ENCODE peak calls at places on chromosomes 16 and 17, in five cellular contexts. I is A549, O is GM12878, U is HepG2, J is endothelial cell of umbilical vein. A is an unnamed sample.

GRCh38 chr16:67942200-67942509 is 1.8 kb downstream of the LCAT start:
- DNase-seq in I (peak), O (no peak), U (peak), J (peak), A (peak)

GRCh38 chr17:79288950-79289349 is 214.3 kb downstream of the ENGASE start:
- DNase-seq in I (no peak), O (no peak), U (no peak), J (no peak), A (no peak)

GRCh38 chr17:69820881-69821473 is 254.0 kb upstream of the KCNJ16 start:
- DNase-seq in I (no peak), O (no peak), U (no peak), J (no peak), A (no peak)

GRCh38 chr17:34712481-34713195 is 133.3 kb downstream of the TMEM132E start:
- DNase-seq in I (no peak), O (no peak), U (no peak), J (no peak), A (no peak)

GRCh38 chr16:24800586-24800985 is 45.2 kb upstream of the SLC5A11 start:
- DNase-seq in I (peak), O (no peak), U (peak), J (peak), A (no peak)

GRCh38 chr17:17419621-17420020 is 57.2 kb upstream of the MED9 start:
- DNase-seq in I (no peak), O (no peak), U (no peak), J (no peak), A (no peak)

GRCh38 chr16:48576927-48577326 is 33.1 kb downstream of the N4BP1 start:
- DNase-seq in I (no peak), O (no peak), U (peak), J (no peak), A (peak)

GRCh38 chr17:56424543-56425044 is 168.9 kb upstream of the NOG start:
- DNase-seq in I (no peak), O (no peak), U (no peak), J (no peak), A (no peak)

GRCh38 chr17:80106176-80106575 is 4.8 kb downstream of the GAA start:
- DNase-seq in I (no peak), O (no peak), U (no peak), J (no peak), A (no peak)

GRCh38 chr17:44112284-44113280 is 10.9 kb downstream of the HDAC5 start:
- DNase-seq in I (no peak), O (no peak), U (peak), J (no peak), A (no peak)

GRCh38 chr16:66444049-66444481 is 17.0 kb downstream of the BEAN1 start:
- DNase-seq in I (no peak), O (no peak), U (peak), J (no peak), A (no peak)

GRCh38 chr17:72122336-72122667 is 1.5 kb downstream of the SOX9 start:
- DNase-seq in I (no peak), O (no peak), U (no peak), J (no peak), A (no peak)

GRCh38 chr17:2372681-2373080 is 28.2 kb downstream of the MNT start:
- DNase-seq in I (no peak), O (no peak), U (no peak), J (no peak), A (no peak)

GRCh38 chr16:50685456-50686058 is 4.4 kb upstream of the SNX20 start:
- DNase-seq in I (no peak), O (no peak), U (no peak), J (no peak), A (peak)

GRCh38 chr16:84209989-84210388 is 19.0 kb downstream of the ADAD2 start:
- DNase-seq in I (no peak), O (no peak), U (no peak), J (no peak), A (peak)

GRCh38 chr17:2854662-2855061 is 58.4 kb downstream of the RAP1GAP2 start:
- DNase-seq in I (peak), O (no peak), U (no peak), J (no peak), A (no peak)

GRCh38 chr16:8623634-8624033 is 2.1 kb downstream of the METTL22 start:
- DNase-seq in I (no peak), O (no peak), U (no peak), J (no peak), A (no peak)

GRCh38 chr17:80927791-80928216 is 63.8 kb upstream of the CHMP6 start:
- DNase-seq in I (no peak), O (no peak), U (no peak), J (peak), A (no peak)

GRCh38 chr17:46851029-46851741 is at the start of gene WNT9B:
- DNase-seq in I (peak), O (no peak), U (peak), J (no peak), A (no peak)

GRCh38 chr16:3147046-3147756 is 12.4 kb downstream of the ZNF213 start:
- DNase-seq in I (no peak), O (no peak), U (no peak), J (no peak), A (no peak)

GRCh38 chr17:29131814-29132682 is 48.1 kb downstream of the MYO18A start:
- DNase-seq in I (no peak), O (no peak), U (no peak), J (no peak), A (peak)

GRCh38 chr17:8830141-8830540 is 31.0 kb upstream of the MFSD6L start:
- DNase-seq in I (no peak), O (no peak), U (no peak), J (no peak), A (no peak)

GRCh38 chr17:64315032-64315490 is 52.0 kb upstream of the TEX2 start:
- DNase-seq in I (no peak), O (no peak), U (no peak), J (peak), A (no peak)

GRCh38 chr16:17607075-17607509 is 136.3 kb upstream of the XYLT1 start:
- DNase-seq in I (no peak), O (no peak), U (no peak), J (no peak), A (no peak)

GRCh38 chr16:86322840-86323239 is 187.5 kb upstream of the FOXF1 start:
- DNase-seq in I (no peak), O (no peak), U (no peak), J (no peak), A (no peak)

GRCh38 chr17:1709971-1710806 is at the start of gene TLCD2:
- DNase-seq in I (peak), O (no peak), U (no peak), J (peak), A (no peak)

GRCh38 chr16:5460701-5461100 is 363.1 kb upstream of the EEF2KMT start:
- DNase-seq in I (no peak), O (no peak), U (no peak), J (no peak), A (no peak)

GRCh38 chr17:28953444-28954118 is 2.3 kb upstream of the PHF12 start:
- DNase-seq in I (peak), O (no peak), U (peak), J (peak), A (peak)

GRCh38 chr16:75527825-75528299 is 8.0 kb downstream of the CHST5 start:
- DNase-seq in I (no peak), O (no peak), U (peak), J (no peak), A (no peak)

GRCh38 chr17:82663381-82664275 is 15.4 kb upstream of the WDR45B start:
- DNase-seq in I (no peak), O (no peak), U (no peak), J (no peak), A (no peak)

GRCh38 chr16:57318240-57318970 is 33.9 kb upstream of the PLLP start:
- DNase-seq in I (no peak), O (no peak), U (no peak), J (no peak), A (no peak)

GRCh38 chr17:30950189-30950588 is 20.6 kb upstream of the RNF135 start:
- DNase-seq in I (no peak), O (no peak), U (no peak), J (no peak), A (no peak)

GRCh38 chr17:30952645-30953393 is 18.0 kb upstream of the RNF135 start:
- DNase-seq in I (no peak), O (no peak), U (no peak), J (no peak), A (peak)

GRCh38 chr17:30942311-30943079 is 20.8 kb downstream of the ADAP2 start:
- DNase-seq in I (no peak), O (no peak), U (no peak), J (no peak), A (no peak)

GRCh38 chr17:30950669-30951399 is 20.0 kb upstream of the RNF135 start:
- DNase-seq in I (no peak), O (no peak), U (peak), J (peak), A (no peak)

GRCh38 chr17:30947796-30948195 is 23.0 kb upstream of the RNF135 start:
- DNase-seq in I (no peak), O (no peak), U (no peak), J (no peak), A (no peak)
- TF ChIP-seq CTCF in I (no peak), O (no peak), U (no peak), J (no peak), A (no peak)

DNA sequence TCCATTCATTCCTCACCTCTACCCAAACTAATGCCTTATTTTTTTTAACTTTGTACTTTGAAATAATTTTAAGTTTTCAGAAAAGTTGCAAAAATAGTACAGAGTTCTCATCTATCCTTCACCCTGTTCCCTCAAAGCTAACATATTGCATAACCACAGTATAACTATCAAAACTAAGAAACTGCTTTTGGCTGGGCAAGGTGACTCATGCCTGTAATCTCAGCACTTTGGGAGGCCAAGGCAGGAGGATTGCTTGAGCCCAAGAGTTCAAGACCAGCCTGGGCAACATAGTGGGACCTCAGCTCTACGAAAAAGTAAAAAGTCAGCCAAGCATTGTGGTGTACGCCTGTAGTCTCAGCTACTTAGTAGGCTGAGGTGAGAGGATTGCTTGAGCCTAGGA is 147.7 kb downstream of the SKAP1 start:
- DNase-seq in I (no peak), O (no peak), U (no peak), J (no peak), A (no peak)
- TF ChIP-seq MYC in I (no peak), O (no peak), U (no peak), J (no peak), A (no peak)

GRCh38 chr17:66190738-66191606 is 961 bp downstream of the CEP112 start:
- DNase-seq in I (peak), O (no peak), U (peak), J (peak), A (no peak)

GRCh38 chr17:66191607-66192377 is at the start of gene CEP112:
- DNase-seq in I (peak), O (no peak), U (peak), J (peak), A (peak)

GRCh38 chr17:66187718-66188117 is 4.2 kb downstream of the CEP112 start:
- DNase-seq in I (no peak), O (no peak), U (no peak), J (no peak), A (no peak)

GRCh38 chr17:66198242-66198641 is 6.3 kb upstream of the CEP112 start:
- DNase-seq in I (no peak), O (no peak), U (no peak), J (no peak), A (no peak)

GRCh38 chr17:66192378-66192687 is 400 bp upstream of the CEP112 start:
- DNase-seq in I (no peak), O (no peak), U (no peak), J (no peak), A (no peak)
- TF ChIP-seq MAX in I (no peak), O (no peak), U (no peak), J (no peak), A (no peak)

GRCh38 chr17:67203818-67204217 is 41.2 kb downstream of the HELZ start:
- DNase-seq in I (no peak), O (no peak), U (no peak), J (no peak), A (no peak)

GRCh38 chr17:67202503-67202902 is 42.5 kb downstream of the HELZ start:
- DNase-seq in I (no peak), O (no peak), U (no peak), J (no peak), A (no peak)

GRCh38 chr17:67196422-67196821 is 48.6 kb downstream of the HELZ start:
- DNase-seq in I (no peak), O (no peak), U (no peak), J (no peak), A (no peak)

GRCh38 chr17:67198131-67198530 is 46.9 kb downstream of the HELZ start:
- DNase-seq in I (no peak), O (no peak), U (no peak), J (no peak), A (no peak)

GRCh38 chr17:67200727-67201301 is 44.2 kb downstream of the HELZ start:
- DNase-seq in I (peak), O (no peak), U (peak), J (no peak), A (peak)
- TF ChIP-seq CTCF in I (peak), O (peak), U (peak), J (peak), A (peak)

DNA sequence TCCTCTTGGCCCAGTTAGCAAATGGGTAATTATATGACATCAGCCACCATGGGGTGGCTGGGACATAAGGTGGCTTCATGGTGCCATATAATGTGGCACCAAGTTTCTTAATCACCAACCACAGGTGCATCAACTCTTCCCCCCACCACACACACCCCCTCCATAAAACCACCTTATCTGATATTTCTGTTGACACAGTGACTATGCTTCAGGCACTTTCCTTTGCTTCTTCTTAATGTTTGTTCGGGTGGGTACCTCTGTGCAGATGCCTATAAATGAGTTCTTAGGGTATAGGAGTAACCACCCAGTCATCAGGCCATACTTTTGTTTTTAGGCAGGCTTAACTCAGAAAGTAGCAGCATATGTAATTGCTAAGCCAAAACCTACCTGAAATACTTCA is 29.5 kb downstream of the RNF43 start:
- DNase-seq in I (no peak), O (no peak), U (no peak), J (no peak), A (no peak)
- TF ChIP-seq MYC in I (no peak), O (no peak), U (no peak), J (no peak), A (no peak)

GRCh38 chr16:89363621-89364393 is 126.6 kb downstream of the ANKRD11 start:
- DNase-seq in I (peak), O (no peak), U (peak), J (peak), A (peak)

GRCh38 chr16:89366561-89367537 is 123.5 kb downstream of the ANKRD11 start:
- DNase-seq in I (no peak), O (no peak), U (no peak), J (no peak), A (no peak)

GRCh38 chr16:89364603-89365002 is 125.8 kb downstream of the ANKRD11 start:
- DNase-seq in I (no peak), O (no peak), U (no peak), J (peak), A (no peak)

GRCh38 chr16:89365996-89366395 is 124.4 kb downstream of the ANKRD11 start:
- DNase-seq in I (no peak), O (no peak), U (no peak), J (no peak), A (no peak)

DNA sequence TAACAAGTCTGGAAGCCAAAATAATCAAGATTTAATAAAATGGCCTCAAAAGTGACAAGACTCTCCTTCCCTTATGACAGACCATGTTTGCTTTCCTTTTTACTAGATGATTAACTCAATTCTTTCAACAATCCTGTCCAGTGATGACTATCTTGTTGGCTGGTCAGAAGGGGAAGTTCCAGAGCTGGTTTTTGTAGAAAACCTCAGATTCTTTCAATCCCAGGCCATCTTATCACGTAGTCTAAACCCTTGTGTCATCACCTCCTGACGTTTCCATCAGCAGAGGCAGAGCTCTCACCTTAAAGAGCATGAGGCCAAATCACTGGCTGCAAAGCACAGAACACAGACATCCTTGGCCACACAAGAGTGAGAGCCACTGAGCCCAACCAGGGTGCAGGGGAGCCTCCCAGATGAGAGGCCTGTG is 125.3 kb downstream of the ANKRD11 start:
- DNase-seq in I (no peak), O (no peak), U (no peak), J (peak), A (peak)
- TF ChIP-seq MAX in I (no peak), O (no peak), U (no peak), J (no peak), A (no peak)

GRCh38 chr17:50541916-50542688 is 4.9 kb upstream of the SPATA20 start:
- DNase-seq in I (peak), O (no peak), U (peak), J (peak), A (peak)
- TF ChIP-seq CTCF in I (peak), O (peak), U (peak), J (peak), A (no peak)

GRCh38 chr16:363110-364090 is 6.9 kb downstream of the MRPL28 start:
- DNase-seq in I (no peak), O (no peak), U (no peak), J (no peak), A (no peak)

GRCh38 chr16:359871-360697 is 7.6 kb upstream of the AXIN1 start:
- DNase-seq in I (no peak), O (no peak), U (peak), J (no peak), A (no peak)

GRCh38 chr16:360698-361336 is 8.3 kb upstream of the AXIN1 start:
- DNase-seq in I (no peak), O (no peak), U (no peak), J (no peak), A (no peak)

GRCh38 chr16:361341-361871 is 8.9 kb upstream of the AXIN1 start:
- DNase-seq in I (no peak), O (no peak), U (no peak), J (no peak), A (no peak)

DNA sequence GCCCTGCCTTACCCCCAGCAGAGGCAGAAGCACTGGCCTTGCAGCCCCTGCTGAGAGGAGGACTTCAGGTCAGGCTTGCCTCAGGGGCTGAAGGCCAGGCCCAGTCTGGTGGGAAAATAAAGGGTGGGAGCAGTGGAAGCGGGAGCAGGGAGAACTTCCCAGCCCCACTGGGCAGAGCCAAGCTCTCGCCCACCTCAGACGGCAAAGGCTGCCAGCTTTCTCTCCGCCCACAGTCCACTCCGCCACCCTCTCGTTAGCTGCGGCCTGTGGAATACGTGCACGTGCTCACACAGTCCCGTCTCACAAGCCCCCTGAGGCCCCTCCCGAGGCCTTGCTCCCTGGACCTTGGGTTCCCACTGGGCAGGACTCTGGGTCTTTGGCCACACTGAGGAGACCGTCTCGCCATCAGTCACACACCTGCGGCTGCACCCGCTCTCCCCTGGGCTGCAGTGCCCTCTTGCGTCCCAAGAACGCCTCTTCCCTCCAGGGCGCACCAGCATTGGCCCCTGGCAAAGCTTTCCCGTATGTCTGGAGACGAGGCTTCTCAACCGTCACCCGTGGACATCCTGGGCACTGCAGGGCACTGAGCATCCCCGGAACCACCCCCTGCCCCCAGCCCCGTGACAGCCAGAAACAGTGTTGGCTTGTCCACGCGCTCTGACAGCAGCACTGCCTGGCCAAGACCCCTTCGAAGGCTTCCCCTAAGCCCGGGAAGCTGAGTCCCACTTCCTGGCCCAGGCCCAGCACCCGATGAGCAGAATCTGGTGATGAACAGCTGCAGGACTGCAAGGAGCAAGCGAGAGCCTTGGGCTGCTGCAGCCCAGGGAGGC is 8.3 kb downstream of the MRPL28 start:
- DNase-seq in I (peak), O (no peak), U (peak), J (peak), A (peak)
- TF ChIP-seq MYC in I (no peak), O (no peak), U (peak), J (no peak), A (no peak)

GRCh38 chr17:14269473-14269872 is 31.4 kb upstream of the HS3ST3B1 start:
- DNase-seq in I (no peak), O (no peak), U (no peak), J (no peak), A (no peak)
- TF ChIP-seq MAX in I (no peak), O (no peak), U (no peak), J (no peak), A (no peak)